ENCODE peak calls at places on chromosomes 11 and 22, in ten cellular contexts. W is stomach; U is testis; Y is RWPE2; S is AG04450; O is transverse colon; M is colonic mucosa; X is uterus; H is lower lobe of right lung; A is CD4-positive, CD25-positive, alpha-beta regulatory T cell. I is an unnamed sample.

GRCh38 chr11:45917286-45917622 is 423 bp downstream of the PEX16 start:
- DNase-seq in W (no peak), U (no peak), Y (peak; percentile 44), S (no peak), O (peak; percentile 31), M (no peak), X (no peak), H (no peak), A (no peak), I (no peak)

GRCh38 chr11:68525320-68525719 is 64.8 kb downstream of the PPP6R3 start:
- DNase-seq in W (no peak), U (no peak), Y (no peak), S (no peak), O (no peak), M (no peak), X (no peak), H (no peak), A (no peak), I (no peak)

GRCh38 chr11:19953342-19953741 is 206.9 kb downstream of the DBX1 start:
- DNase-seq in W (no peak), U (no peak), Y (no peak), S (no peak), O (no peak), M (no peak), X (no peak), H (no peak), A (no peak), I (no peak)

GRCh38 chr11:125165664-125166346 is 1.3 kb downstream of the PKNOX2 start:
- DNase-seq in W (no peak), U (no peak), Y (no peak), S (no peak), O (no peak), M (no peak), X (no peak), H (no peak), A (no peak), I (no peak)

GRCh38 chr11:96329855-96330510 is 13.0 kb downstream of the MAML2 start:
- DNase-seq in W (no peak), U (no peak), Y (no peak), S (no peak), O (no peak), M (no peak), X (no peak), H (no peak), A (no peak), I (no peak)

GRCh38 chr22:35688913-35689675 is 28.6 kb upstream of the APOL5 start:
- DNase-seq in W (no peak), U (no peak), Y (no peak), S (no peak), O (no peak), M (no peak), X (no peak), H (no peak), A (no peak), I (no peak)

GRCh38 chr22:44254811-44255210 is 57.9 kb downstream of the SHISAL1 start:
- DNase-seq in W (peak; percentile 1), U (no peak), Y (no peak), S (no peak), O (no peak), M (no peak), X (no peak), H (no peak), A (no peak), I (no peak)

GRCh38 chr11:33552756-33553155 is 147.9 kb downstream of the C11orf91 start:
- DNase-seq in W (no peak), U (no peak), Y (no peak), S (no peak), O (no peak), M (no peak), X (no peak), H (no peak), A (no peak), I (no peak)

GRCh38 chr22:35400335-35400680 is 368 bp downstream of the MCM5 start:
- DNase-seq in W (no peak), U (no peak), Y (no peak), S (no peak), O (no peak), M (no peak), X (no peak), H (no peak), A (peak; percentile 58), I (no peak)

GRCh38 chr11:73401924-73402833 is 26.0 kb downstream of the RELT start:
- DNase-seq in W (no peak), U (no peak), Y (no peak), S (no peak), O (no peak), M (no peak), X (no peak), H (no peak), A (no peak), I (no peak)

GRCh38 chr11:128506999-128507591 is 80.3 kb downstream of the ETS1 start:
- DNase-seq in W (peak; percentile 81), U (peak; percentile 60), Y (peak; percentile 90), S (peak; percentile 92), O (peak; percentile 88), M (peak; percentile 90), X (peak; percentile 89), H (peak; percentile 70), A (no peak), I (no peak)
- H3K27ac ChIP-seq in W (peak overlapping the region; percentile 84), U (no peak overlapping the region), Y (peak overlapping the region; percentile 93), S (peak overlapping the region; percentile 92), O (peak overlapping the region; percentile 93), M (peak overlapping the region; percentile 92), X (peak overlapping the region; percentile 65), H (peak overlapping the region; percentile 83), A (peak overlapping the region; percentile 97), I (peak overlapping the region; percentile 17)

DNA sequence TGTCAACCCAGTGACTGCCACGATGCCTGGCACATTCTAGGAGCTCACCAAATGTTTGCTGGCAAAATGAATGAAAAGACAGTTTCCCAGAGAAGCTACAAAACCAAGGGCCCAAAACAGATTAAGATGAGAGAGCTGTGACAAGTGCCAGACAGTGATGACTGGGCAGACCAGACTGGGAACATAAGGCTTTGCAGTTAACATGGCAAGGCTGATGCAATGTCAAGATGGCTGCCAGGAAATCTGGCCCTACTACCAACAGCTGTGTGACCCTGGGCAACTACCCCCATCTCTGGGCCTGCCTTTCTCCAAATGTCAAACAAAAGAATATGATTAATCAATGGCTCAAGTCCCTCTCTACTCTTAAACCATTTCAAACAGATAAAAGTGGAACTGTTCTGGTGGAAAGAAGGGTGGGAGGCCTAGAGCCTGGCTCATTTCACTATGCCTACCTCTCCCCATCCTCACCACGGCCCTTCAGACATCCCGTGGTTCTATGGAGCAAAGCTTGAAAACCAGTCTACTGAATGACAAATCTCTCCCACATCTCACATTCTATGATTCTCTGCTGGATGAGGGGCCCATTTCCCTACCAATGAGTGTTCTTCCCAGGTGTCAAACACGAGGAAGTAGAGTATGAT is 12.8 kb downstream of the AP1B1 start:
- DNase-seq in W (no peak), U (no peak), Y (no peak), S (no peak), O (no peak), M (no peak), X (no peak), H (no peak), A (no peak), I (no peak)
- H3K27ac ChIP-seq in W (no peak overlapping the region), U (no peak overlapping the region), Y (no peak overlapping the region), S (no peak overlapping the region), O (no peak overlapping the region), M (no peak overlapping the region), X (no peak overlapping the region), H (no peak overlapping the region), A (no peak overlapping the region), I (peak overlapping the region; percentile 1)

GRCh38 chr22:39496131-39496838 is 5.8 kb upstream of the MIEF1 start:
- DNase-seq in W (peak; percentile 83), U (peak; percentile 86), Y (no peak), S (no peak), O (peak; percentile 84), M (peak; percentile 79), X (peak; percentile 54), H (peak; percentile 83), A (peak; percentile 62), I (peak; percentile 44)
- H3K27ac ChIP-seq in W (peak overlapping the region; percentile 58), U (no peak overlapping the region), Y (no peak overlapping the region), S (no peak overlapping the region), O (peak overlapping the region; percentile 18), M (no peak overlapping the region), X (no peak overlapping the region), H (peak overlapping the region; percentile 44), A (no peak overlapping the region), I (peak overlapping the region; percentile 55)

GRCh38 chr11:7485136-7485853 is at the start of gene OLFML1:
- DNase-seq in W (no peak), U (peak; percentile 23), Y (no peak), S (no peak), O (no peak), M (peak; percentile 19), X (peak; percentile 37), H (no peak), A (no peak), I (no peak)

GRCh38 chr11:7486731-7487130 is 1.4 kb downstream of the OLFML1 start:
- DNase-seq in W (no peak), U (peak; percentile 33), Y (no peak), S (no peak), O (no peak), M (no peak), X (peak; percentile 37), H (no peak), A (no peak), I (no peak)

GRCh38 chr11:7484645-7485044 is 661 bp upstream of the OLFML1 start:
- DNase-seq in W (no peak), U (no peak), Y (no peak), S (no peak), O (no peak), M (no peak), X (no peak), H (no peak), A (no peak), I (no peak)

GRCh38 chr11:7487360-7487759 is 2.1 kb downstream of the OLFML1 start:
- DNase-seq in W (no peak), U (no peak), Y (no peak), S (no peak), O (no peak), M (no peak), X (no peak), H (no peak), A (no peak), I (no peak)

DNA sequence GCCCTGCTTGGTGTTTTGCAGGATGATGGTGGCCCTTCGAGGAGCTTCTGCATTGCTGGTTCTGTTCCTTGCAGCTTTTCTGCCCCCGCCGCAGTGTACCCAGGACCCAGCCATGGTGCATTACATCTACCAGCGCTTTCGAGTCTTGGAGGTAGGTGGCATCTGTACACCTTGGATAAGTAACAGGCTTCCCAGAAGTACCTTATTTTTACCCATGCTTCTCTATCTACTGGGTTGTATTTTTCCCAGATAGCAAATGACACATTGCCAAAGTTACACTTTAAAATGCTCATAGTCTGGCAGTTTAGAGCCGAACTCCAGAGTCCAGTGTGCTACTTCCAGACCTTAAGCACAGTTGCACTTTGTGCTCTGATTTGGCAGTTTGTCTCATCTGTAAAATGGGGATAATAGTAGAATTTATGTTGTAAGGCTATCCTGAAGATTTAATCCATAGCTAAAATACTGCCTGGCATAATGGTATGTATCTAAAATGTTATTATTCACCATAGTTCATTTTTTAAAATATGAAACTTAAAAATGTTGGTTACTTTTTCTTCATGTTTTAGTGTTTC is 634 bp downstream of the OLFML1 start:
- DNase-seq in W (no peak), U (no peak), Y (no peak), S (no peak), O (no peak), M (no peak), X (no peak), H (no peak), A (no peak), I (no peak)
- H3K27ac ChIP-seq in W (peak overlapping the region; percentile 43), U (no peak overlapping the region), Y (no peak overlapping the region), S (no peak overlapping the region), O (peak overlapping the region; percentile 70), M (no peak overlapping the region), X (peak overlapping the region; percentile 68), H (peak overlapping the region; percentile 60), A (no peak overlapping the region), I (no peak overlapping the region)

GRCh38 chr22:29388759-29389090 is 355 bp upstream of the AP1B1 start:
- DNase-seq in W (no peak), U (no peak), Y (no peak), S (no peak), O (no peak), M (no peak), X (no peak), H (no peak), A (no peak), I (no peak)
- H3K27ac ChIP-seq in W (peak overlapping the region; percentile 93), U (peak overlapping the region; percentile 67), Y (no peak overlapping the region), S (no peak overlapping the region), O (peak overlapping the region; percentile 88), M (peak overlapping the region; percentile 74), X (peak overlapping the region; percentile 86), H (peak overlapping the region; percentile 89), A (peak overlapping the region; percentile 86), I (peak overlapping the region; percentile 78)

I was measured in substantia nigra.